ENCODE peak calls at places on chromosomes 3 and 15, in six cellular contexts. A is right cardiac atrium, K is ovary, X is fibroblast of lung, T is lower lobe of right lung, S is OCI-LY7. J is an unnamed sample.

GRCh38 chr3:150309557-150309956 is 98.5 kb upstream of the TSC22D2 start:
- DNase-seq in A (no peak), K (no peak), X (peak; percentile 58), T (no peak), S (no peak), J (no peak)

GRCh38 chr3:5017953-5018531 is 38.8 kb downstream of the BHLHE40 start:
- DNase-seq in A (peak; percentile 93), K (no peak), X (peak; percentile 49), T (peak; percentile 77), S (no peak), J (no peak)

GRCh38 chr3:87082806-87083440 is 92.0 kb upstream of the VGLL3 start:
- DNase-seq in A (no peak), K (no peak), X (peak; percentile 86), T (no peak), S (peak; percentile 14), J (no peak)

GRCh38 chr3:122572940-122573412 is 4.5 kb upstream of the PARP15 start:
- DNase-seq in A (no peak), K (no peak), X (peak; percentile 74), T (peak; percentile 58), S (peak; percentile 77), J (peak; percentile 53)

GRCh38 chr3:42936157-42936981 is 30.4 kb downstream of the ZNF662 start:
- DNase-seq in A (peak; percentile 83), K (peak; percentile 80), X (peak; percentile 61), T (peak; percentile 62), S (no peak), J (no peak)

GRCh38 chr3:152175576-152175883 is 93.2 kb upstream of the MBNL1 start:
- DNase-seq in A (no peak), K (no peak), X (peak; percentile 94), T (no peak), S (no peak), J (peak; percentile 22)

GRCh38 chr15:100429116-100429728 is 87.4 kb upstream of the ADAMTS17 start:
- DNase-seq in A (peak; percentile 75), K (peak; percentile 60), X (no peak), T (no peak), S (no peak), J (no peak)

GRCh38 chr15:69491051-69491505 is 38.5 kb downstream of the RPLP1 start:
- DNase-seq in A (peak; percentile 89), K (no peak), X (peak; percentile 22), T (no peak), S (no peak), J (no peak)

GRCh38 chr15:89475688-89476087 is 20.7 kb downstream of the RHCG start:
- DNase-seq in A (no peak), K (no peak), X (no peak), T (no peak), S (no peak), J (no peak)

GRCh38 chr3:33919312-33919711 is 120.9 kb downstream of the PDCD6IP start:
- DNase-seq in A (no peak), K (no peak), X (peak; percentile 11), T (no peak), S (no peak), J (no peak)

GRCh38 chr3:147120029-147120428 is 286.3 kb downstream of the ZIC4 start:
- DNase-seq in A (no peak), K (no peak), X (peak; percentile 70), T (no peak), S (no peak), J (no peak)

GRCh38 chr3:69768436-69768835 is 29.2 kb downstream of the MITF start:
- DNase-seq in A (no peak), K (no peak), X (no peak), T (no peak), S (no peak), J (no peak)

GRCh38 chr3:16589867-16590624 is 15.2 kb downstream of the DAZL start:
- DNase-seq in A (no peak), K (no peak), X (no peak), T (no peak), S (peak; percentile 10), J (no peak)

GRCh38 chr3:116958291-116958690 is 248.7 kb downstream of the TUSC7 start:
- DNase-seq in A (no peak), K (no peak), X (no peak), T (no peak), S (no peak), J (no peak)

GRCh38 chr3:120428904-120429303 is 21.9 kb downstream of the FSTL1 start:
- DNase-seq in A (peak; percentile 47), K (no peak), X (no peak), T (no peak), S (no peak), J (no peak)

GRCh38 chr15:100902436-100903190 is 16.5 kb upstream of the LRRK1 start:
- DNase-seq in A (peak; percentile 90), K (peak; percentile 95), X (peak; percentile 77), T (peak; percentile 80), S (peak; percentile 30), J (peak; percentile 69)

GRCh38 chr3:190359813-190360212 is 28.1 kb upstream of the CLDN16 start:
- DNase-seq in A (no peak), K (no peak), X (no peak), T (no peak), S (no peak), J (no peak)

GRCh38 chr15:63408514-63408913 is 26.9 kb upstream of the CA12 start:
- DNase-seq in A (no peak), K (no peak), X (peak; percentile 22), T (no peak), S (no peak), J (no peak)

GRCh38 chr3:24446032-24446431 is 48.6 kb downstream of the THRB start:
- DNase-seq in A (no peak), K (no peak), X (no peak), T (no peak), S (no peak), J (no peak)

GRCh38 chr3:15563190-15563589 is 38.2 kb downstream of the HACL1 start:
- DNase-seq in A (no peak), K (no peak), X (no peak), T (no peak), S (no peak), J (no peak)

GRCh38 chr15:93073465-93073952 is 15.5 kb downstream of the RGMA start:
- DNase-seq in A (peak; percentile 73), K (peak; percentile 72), X (no peak), T (peak; percentile 57), S (no peak), J (no peak)
- H3K27ac ChIP-seq in A (no peak overlapping the region), K (peak overlapping the region; percentile 31), X (no peak overlapping the region), T (no peak overlapping the region), S (no peak overlapping the region), J (no peak overlapping the region)

DNA sequence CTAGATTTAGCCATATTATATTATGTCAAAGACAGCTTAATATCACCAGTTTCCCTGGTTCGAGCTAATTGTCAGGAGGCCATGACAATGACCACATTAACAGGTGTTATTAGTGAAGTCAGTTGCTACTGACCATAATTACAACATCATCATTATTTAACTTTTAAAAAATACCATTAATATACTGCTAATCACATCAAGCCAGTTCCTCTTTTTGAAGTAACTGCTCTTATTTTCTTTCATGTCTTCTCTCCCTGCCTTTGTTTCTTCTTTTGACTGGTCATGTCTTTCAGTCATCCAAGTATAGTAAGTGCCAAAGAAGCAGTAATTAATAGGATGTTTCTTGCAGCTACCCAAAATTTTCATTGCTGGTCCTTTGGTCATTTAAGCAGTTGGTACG is 61.6 kb downstream of the CMSS1 start:
- DNase-seq in A (no peak), K (no peak), X (no peak), T (no peak), S (no peak), J (no peak)
- H3K27ac ChIP-seq in A (no peak overlapping the region), K (no peak overlapping the region), X (no peak overlapping the region), T (no peak overlapping the region), S (no peak overlapping the region), J (no peak overlapping the region)

DNA sequence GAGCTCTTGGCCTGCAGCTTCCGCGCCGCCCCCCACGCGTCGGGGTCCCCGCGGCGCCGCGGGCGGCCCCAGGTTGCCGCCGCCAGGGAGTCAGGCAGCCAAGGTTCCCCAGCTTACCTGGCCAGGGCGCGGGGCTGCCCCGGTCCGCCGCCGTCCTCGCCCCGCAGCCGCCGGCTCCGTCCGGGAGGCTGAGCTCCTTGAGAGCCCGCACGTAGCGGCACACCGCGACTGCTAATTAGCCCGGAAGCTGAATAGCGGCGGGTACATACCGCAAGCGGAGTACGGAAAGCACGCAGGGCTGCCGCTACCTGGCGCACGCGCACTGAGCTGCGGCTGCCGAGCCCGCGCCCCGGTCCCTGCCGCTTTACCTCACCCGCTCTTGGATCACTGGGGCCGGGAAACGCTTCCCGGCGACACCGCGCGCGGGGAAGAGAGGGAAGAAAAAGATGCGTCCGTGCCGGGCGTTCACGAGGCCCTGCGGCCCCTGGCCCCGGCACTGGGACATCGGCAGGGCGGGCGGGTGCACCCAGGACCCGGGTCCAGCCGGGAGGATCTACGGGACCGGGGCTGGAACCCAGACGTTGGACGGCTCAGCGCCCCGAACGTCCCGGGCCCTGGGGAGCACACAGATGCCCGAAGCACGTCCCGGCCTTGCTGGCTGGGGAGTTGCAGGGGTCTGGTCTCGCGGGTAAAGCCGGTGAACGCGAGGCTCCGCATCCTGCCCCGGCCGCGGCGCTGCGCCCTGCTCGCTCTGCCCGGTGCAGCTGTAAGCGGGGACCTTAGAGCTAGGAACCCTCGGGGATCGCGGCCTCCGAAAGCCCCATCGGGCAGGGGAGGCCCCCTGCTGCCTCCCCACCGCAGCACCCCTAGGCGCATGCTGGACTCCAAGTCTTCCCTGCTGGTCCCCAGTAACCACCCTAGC is at the start of gene GOLGA8B:
- DNase-seq in A (peak; percentile 83), K (peak; percentile 85), X (peak; percentile 55), T (peak; percentile 85), S (peak; percentile 88), J (no peak)
- H3K27ac ChIP-seq in A (peak within 1 kb of the TSS; percentile 48), K (peak within 1 kb of the TSS; percentile 2), X (peak within 1 kb of the TSS; percentile 20), T (peak within 1 kb of the TSS; percentile 46), S (peak within 1 kb of the TSS; percentile 28), J (peak within 1 kb of the TSS; percentile 32)

GRCh38 chr3:111541911-111542483 is at the start of gene CD96:
- DNase-seq in A (no peak), K (no peak), X (peak; percentile 54), T (no peak), S (no peak), J (no peak)
- H3K27ac ChIP-seq in A (no peak within 1 kb of the TSS), K (no peak within 1 kb of the TSS), X (no peak within 1 kb of the TSS), T (peak within 1 kb of the TSS; percentile 44), S (no peak within 1 kb of the TSS), J (no peak within 1 kb of the TSS)

J was measured in epithelial cell of prostate.